ENCODE peak calls at places on chromosomes 4 and X, in nine cellular contexts. L is H1, S is tibial nerve, N is lower leg skin, J is sigmoid colon, T is IMR-90, V is Peyer's patch, W is breast epithelium, C is adrenal gland. I is an unnamed sample.

GRCh38 chr4:154719087-154719486 is 24.7 kb upstream of the LRAT start:
- DNase-seq in J (no peak), C (no peak), L (no peak), V (no peak), T (no peak), N (no peak), W (no peak), S (no peak), I (no peak)

GRCh38 chrX:41184312-41184711 is 99.1 kb downstream of the USP9X start:
- DNase-seq in S (no peak), N (no peak), W (no peak), L (no peak), C (no peak), J (no peak), V (no peak), T (no peak), I (no peak)

GRCh38 chr4:10336471-10336870 is 120.8 kb downstream of the ZNF518B start:
- DNase-seq in T (no peak), S (no peak), W (no peak), N (no peak), L (no peak), C (no peak), V (no peak), J (no peak), I (no peak)

GRCh38 chrX:131734621-131735020 is 190.7 kb downstream of the OR13H1 start:
- DNase-seq in S (no peak), N (peak; percentile 91), J (peak; percentile 93), V (peak; percentile 79), L (no peak), C (peak; percentile 89), W (no peak), T (peak; percentile 81), I (no peak)

GRCh38 chr4:33025236-33025635 is 2305.1 kb downstream of the PCDH7 start:
- DNase-seq in L (no peak), S (no peak), V (no peak), N (no peak), J (no peak), W (no peak), T (no peak), C (no peak), I (no peak)

GRCh38 chrX:154403858-154404257 is 5.2 kb downstream of the DNASE1L1 start:
- DNase-seq in N (no peak), L (no peak), S (no peak), W (no peak), V (no peak), T (no peak), C (no peak), J (no peak), I (no peak)

GRCh38 chr4:80500593-80500992 is 165.1 kb downstream of the CFAP299 start:
- DNase-seq in C (no peak), W (no peak), N (no peak), L (no peak), J (no peak), V (peak; percentile 23), T (no peak), S (no peak), I (no peak)

GRCh38 chr4:57065730-57066482 is 44.3 kb downstream of the IGFBP7 start:
- DNase-seq in L (no peak), T (peak; percentile 41), J (no peak), W (no peak), S (no peak), V (no peak), N (no peak), C (no peak), I (no peak)

GRCh38 chr4:41212221-41213203 is 1.8 kb downstream of the APBB2 start:
- DNase-seq in S (peak; percentile 62), T (peak; percentile 64), C (peak; percentile 47), N (no peak), L (no peak), W (no peak), V (no peak), J (peak; percentile 74), I (no peak)

GRCh38 chrX:15497865-15498264 is 2.7 kb upstream of the BMX start:
- DNase-seq in N (no peak), L (peak; percentile 72), S (peak; percentile 36), C (peak; percentile 35), J (no peak), V (peak; percentile 23), T (peak; percentile 33), W (no peak), I (peak; percentile 53)

GRCh38 chr4:164229255-164229654 is 524.7 kb upstream of the SMIM31 start:
- DNase-seq in C (no peak), L (no peak), W (no peak), N (no peak), T (no peak), S (no peak), V (no peak), J (no peak), I (no peak)

GRCh38 chrX:134457708-134458107 is 2.3 kb upstream of the HPRT1 start:
- DNase-seq in C (no peak), V (no peak), N (no peak), W (no peak), T (no peak), S (no peak), L (no peak), J (no peak), I (peak; percentile 43)

GRCh38 chrX:134462927-134463326 is 3.0 kb downstream of the HPRT1 start:
- DNase-seq in L (no peak), N (no peak), T (no peak), C (no peak), V (no peak), W (no peak), S (no peak), J (no peak), I (no peak)

GRCh38 chrX:134459683-134460004 is 321 bp upstream of the HPRT1 start:
- DNase-seq in W (no peak), J (no peak), N (no peak), S (no peak), C (no peak), L (no peak), V (no peak), T (no peak), I (no peak)

GRCh38 chrX:134460861-134461218 is 875 bp downstream of the HPRT1 start:
- DNase-seq in J (no peak), V (no peak), W (no peak), C (no peak), N (no peak), T (peak; percentile 1), S (no peak), L (no peak), I (peak; percentile 43)

DNA sequence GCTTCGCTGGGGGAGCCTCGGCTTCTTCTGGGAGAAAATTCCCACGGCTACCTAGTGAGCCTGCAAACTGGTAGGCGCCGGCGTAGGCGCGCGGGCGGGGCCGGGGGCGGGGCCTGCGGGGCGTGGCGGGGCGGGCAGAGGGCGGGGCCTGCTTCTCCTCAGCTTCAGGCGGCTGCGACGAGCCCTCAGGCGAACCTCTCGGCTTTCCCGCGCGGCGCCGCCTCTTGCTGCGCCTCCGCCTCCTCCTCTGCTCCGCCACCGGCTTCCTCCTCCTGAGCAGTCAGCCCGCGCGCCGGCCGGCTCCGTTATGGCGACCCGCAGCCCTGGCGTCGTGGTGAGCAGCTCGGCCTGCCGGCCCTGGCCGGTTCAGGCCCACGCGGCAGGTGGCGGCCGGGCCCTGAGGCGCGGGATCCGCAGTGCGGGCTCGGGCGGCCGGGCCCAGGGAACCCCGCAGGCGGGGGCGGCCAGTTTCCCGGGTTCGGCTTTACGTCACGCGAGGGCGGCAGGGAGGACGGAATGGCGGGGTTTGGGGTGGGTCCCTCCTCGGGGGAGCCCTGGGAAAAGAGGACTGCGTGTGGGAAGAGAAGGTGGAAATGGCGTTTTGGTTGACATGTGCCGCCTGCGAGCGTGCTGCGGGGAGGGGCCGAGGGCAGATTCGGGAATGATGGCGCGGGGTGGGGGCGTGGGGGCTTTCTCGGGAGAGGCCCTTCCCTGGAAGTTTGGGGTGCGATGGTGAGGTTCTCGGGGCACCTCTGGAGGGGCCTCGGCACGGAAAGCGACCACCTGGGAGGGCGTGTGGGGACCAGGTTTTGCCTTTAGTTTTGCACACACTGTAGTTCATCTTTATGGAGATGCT is at the start of gene HPRT1:
- DNase-seq in C (peak; percentile 84), J (peak; percentile 87), S (peak; percentile 51), N (peak; percentile 93), L (peak; percentile 72), W (peak; percentile 61), V (peak; percentile 73), T (peak; percentile 66), I (peak; percentile 84)
- TF ChIP-seq POLR2A in C (peak; percentile 73), J (no peak), S (peak; percentile 38), N (no peak), L (no peak), W (no peak), V (no peak), T (no peak), I (peak; percentile 48)

GRCh38 chr4:145097821-145098674 is at the start of the genes ABCE1 and ANAPC10:
- DNase-seq in V (peak; percentile 95), J (peak; percentile 98), S (peak; percentile 94), W (peak; percentile 92), T (peak; percentile 99), C (peak; percentile 98), N (peak; percentile 99), L (peak; percentile 95), I (peak; percentile 99)
- TF ChIP-seq POLR2A in V (peak; percentile 37), J (peak; percentile 28), S (peak; percentile 65), W (peak; percentile 57), T (peak; percentile 82), C (peak; percentile 52), N (no peak), L (peak; percentile 93), I (peak; percentile 95)

DNA sequence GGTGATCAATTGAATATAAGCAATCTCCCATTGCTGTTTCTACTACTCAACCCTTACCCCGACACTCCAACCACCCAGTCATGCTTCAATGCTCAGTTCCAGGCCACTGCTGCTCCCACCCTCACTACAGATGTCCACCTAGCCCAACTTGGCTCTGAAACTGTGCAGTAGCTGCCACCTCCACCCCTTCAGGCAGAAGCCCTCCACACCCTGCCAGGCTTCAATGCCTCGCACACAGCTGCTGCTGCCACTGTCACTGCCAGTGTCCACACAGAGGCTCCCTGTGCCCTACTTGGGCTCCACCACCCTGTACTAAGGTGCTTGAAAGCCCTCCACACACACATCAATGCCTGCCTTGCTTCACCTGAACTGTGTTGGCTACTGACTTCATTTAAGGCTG is 34.6 kb downstream of the LAMTOR3 start:
- DNase-seq in C (no peak), V (no peak), W (no peak), J (no peak), L (no peak), T (no peak), N (no peak), S (no peak), I (no peak)
- TF ChIP-seq POLR2A in C (no peak), V (no peak), W (no peak), J (no peak), L (no peak), T (no peak), N (no peak), S (no peak), I (no peak)

DNA sequence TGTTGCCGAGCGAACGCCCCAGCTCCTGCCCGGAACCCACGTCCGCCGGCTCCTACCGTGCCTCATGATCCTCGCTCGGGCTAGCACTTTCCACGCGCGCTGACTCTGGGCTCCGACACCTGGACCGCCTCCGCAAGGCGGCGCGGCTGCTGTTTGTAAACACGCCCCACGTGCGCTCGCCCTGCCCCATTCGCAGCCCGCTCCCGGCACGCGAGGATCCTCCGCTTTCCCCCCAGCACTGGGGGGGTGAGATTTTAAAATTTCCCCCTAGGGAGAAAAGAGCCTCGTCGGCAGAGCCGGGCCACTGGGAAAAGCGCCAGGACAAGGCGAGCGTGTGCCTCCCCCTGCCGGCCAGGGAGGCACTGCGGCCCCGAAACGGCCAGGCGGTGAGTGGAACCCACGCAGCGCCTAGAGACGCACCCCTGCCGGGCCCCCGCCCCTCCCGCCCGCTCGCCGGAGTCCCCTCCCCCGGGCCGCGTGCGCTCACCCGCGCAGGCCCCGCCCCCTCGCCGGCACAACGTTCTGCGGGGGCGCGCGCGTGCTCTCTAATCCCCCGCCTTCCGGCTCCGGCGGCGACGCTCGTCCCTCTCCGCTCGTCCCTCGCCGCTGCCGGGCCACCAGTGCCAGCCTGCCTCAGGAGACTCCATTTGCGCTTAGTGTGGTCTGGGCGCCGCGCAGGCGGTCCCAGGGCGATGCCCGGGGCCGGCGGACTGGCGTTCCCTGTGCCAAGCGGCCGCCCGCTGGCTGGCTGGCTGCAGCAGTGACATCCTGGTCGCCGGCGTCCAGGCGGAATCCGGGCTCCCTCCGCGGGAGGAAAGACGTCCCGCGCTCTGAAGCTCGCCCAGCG is at the start of gene TIGD2:
- DNase-seq in V (peak; percentile 86), J (peak; percentile 93), W (peak; percentile 86), T (peak; percentile 81), N (peak; percentile 96), L (peak; percentile 83), S (peak; percentile 65), C (peak; percentile 89), I (peak; percentile 94)
- TF ChIP-seq POLR2A in V (peak; percentile 89), J (peak; percentile 41), W (peak; percentile 61), T (no peak), N (no peak), L (no peak), S (peak; percentile 63), C (peak; percentile 91), I (peak; percentile 77)

I was measured in erythroblast.